ENCODE peak calls at places on chromosomes 4 and X, in five cellular contexts. R is endothelial cell, C is AG09319, F is hepatocyte, P is lung. U is an unnamed sample.

GRCh38 chrX:17440258-17440657 is 65.3 kb downstream of the NHS start:
- DNase-seq in R (no peak), C (no peak), F (no peak), P (no peak), U (no peak)

GRCh38 chrX:44415639-44416386 is 72.3 kb upstream of the EFHC2 start:
- DNase-seq in R (no peak), C (no peak), F (no peak), P (no peak), U (no peak)

GRCh38 chr4:132818091-132818490 is 331.0 kb upstream of the PCDH10 start:
- DNase-seq in R (peak; percentile 16), C (no peak), F (peak; percentile 31), P (no peak), U (no peak)

GRCh38 chr4:170025523-170026252 is 507 bp downstream of the MFAP3L start:
- DNase-seq in R (peak; percentile 22), C (no peak), F (peak; percentile 40), P (no peak), U (no peak)

GRCh38 chr4:181582595-181582994 is 660.6 kb upstream of the TENM3 start:
- DNase-seq in R (no peak), C (no peak), F (no peak), P (no peak), U (no peak)

GRCh38 chr4:163473130-163473529 is 424 bp downstream of the TKTL2 start:
- DNase-seq in R (no peak), C (no peak), F (no peak), P (no peak), U (no peak)

GRCh38 chr4:150199056-150199455 is 120.8 kb downstream of the DCLK2 start:
- DNase-seq in R (no peak), C (no peak), F (no peak), P (no peak), U (no peak)

GRCh38 chr4:138252551-138252950 is 10.4 kb upstream of the SLC7A11 start:
- DNase-seq in R (no peak), C (no peak), F (no peak), P (no peak), U (no peak)

GRCh38 chrX:43000121-43000520 is 222.2 kb upstream of the PPP1R2C start:
- DNase-seq in R (no peak), C (no peak), F (no peak), P (no peak), U (no peak)

GRCh38 chr4:77493829-77494551 is 111.6 kb upstream of the CXCL13 start:
- DNase-seq in R (no peak), C (no peak), F (no peak), P (no peak), U (no peak)

GRCh38 chr4:100869266-100869665 is 351.4 kb upstream of the EMCN start:
- DNase-seq in R (no peak), C (no peak), F (peak; percentile 11), P (no peak), U (no peak)

GRCh38 chr4:73816814-73817213 is 19.7 kb upstream of the CXCL6 start:
- DNase-seq in R (no peak), C (peak; percentile 36), F (no peak), P (no peak), U (no peak)

GRCh38 chrX:20060961-20061868 is 55.5 kb downstream of the MAP7D2 start:
- DNase-seq in R (no peak), C (no peak), F (no peak), P (no peak), U (no peak)

GRCh38 chr4:31194823-31195222 is 474.7 kb downstream of the PCDH7 start:
- DNase-seq in R (no peak), C (no peak), F (no peak), P (no peak), U (no peak)

GRCh38 chrX:47501226-47502071 is 18.4 kb upstream of the ZNF41 start:
- DNase-seq in R (no peak), C (no peak), F (no peak), P (no peak), U (no peak)

GRCh38 chr4:42280327-42281095 is 116.8 kb upstream of the SHISA3 start:
- DNase-seq in R (peak; percentile 30), C (no peak), F (peak; percentile 37), P (no peak), U (no peak)

GRCh38 chr4:61556277-61556676 is 356.2 kb downstream of the ADGRL3 start:
- DNase-seq in R (no peak), C (no peak), F (peak; percentile 71), P (no peak), U (no peak)

GRCh38 chr4:66235876-66236275 is 565.6 kb upstream of the EPHA5 start:
- DNase-seq in R (no peak), C (no peak), F (no peak), P (no peak), U (no peak)
- TF ChIP-seq CTCF in R (no peak), C (no peak), F (no peak), P (no peak), U (no peak)

DNA sequence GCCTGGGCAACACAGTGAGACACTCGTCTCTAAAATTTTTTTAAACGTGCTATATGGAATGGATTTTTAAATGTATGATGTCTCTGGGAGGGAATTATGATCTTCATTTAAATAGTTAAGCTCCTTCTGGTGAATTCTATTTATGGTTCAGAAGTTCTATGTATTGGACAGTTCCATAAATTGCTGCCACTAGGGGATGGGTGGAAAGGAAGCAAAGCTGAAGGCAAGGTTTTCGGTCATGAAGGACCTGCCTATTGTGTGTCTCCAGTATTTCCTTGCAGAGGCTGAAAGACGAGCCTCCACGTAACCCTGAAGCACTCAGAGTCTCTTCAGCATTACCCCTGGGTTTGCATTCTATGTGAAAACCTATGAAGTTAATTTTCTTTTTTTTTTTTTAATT is 451.5 kb upstream of the FAT1 start:
- DNase-seq in R (no peak), C (no peak), F (no peak), P (no peak), U (no peak)
- TF ChIP-seq CTCF in R (no peak), C (no peak), F (no peak), P (no peak), U (no peak)

DNA sequence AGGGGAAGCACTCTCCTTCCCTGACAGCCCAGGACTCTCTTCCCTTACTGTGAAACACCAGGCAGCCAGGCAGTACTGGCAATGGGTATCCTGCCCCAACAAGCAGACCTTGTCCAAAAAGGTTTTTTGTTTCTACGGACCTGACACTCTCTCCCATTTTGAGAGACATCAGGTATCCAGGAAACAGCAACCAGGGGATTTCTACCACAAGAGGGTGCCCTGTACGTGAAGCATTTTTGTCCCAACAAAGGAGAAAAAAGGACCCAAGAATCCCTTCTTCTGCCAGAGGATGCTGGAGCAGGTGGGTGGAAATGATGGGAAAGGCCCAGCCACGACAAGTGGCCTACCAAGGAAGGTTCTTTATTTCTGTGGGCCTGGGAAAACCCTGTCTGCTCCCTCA is 65.7 kb upstream of the FGF13 start:
- DNase-seq in R (no peak), C (no peak), F (no peak), P (no peak), U (no peak)
- TF ChIP-seq CTCF in R (no peak), C (peak; percentile 16), F (no peak), P (no peak), U (no peak)

GRCh38 chr4:121696641-121697461 is at the start of gene ANXA5:
- DNase-seq in R (peak; percentile 88), C (peak; percentile 83), F (peak; percentile 96), P (peak; percentile 91), U (peak; percentile 89)
- TF ChIP-seq CTCF in R (no peak), C (peak; percentile 42), F (peak; percentile 51), P (no peak), U (no peak)

U was measured in right atrium auricular region.